ENCODE peak calls at places on chromosomes 12 and 14, in nine cellular contexts. One of them, this sample, is unnamed.

GRCh38 chr14:35370969-35371368 is 33.6 kb downstream of the NFKBIA start:
- DNase-seq in Caco-2: no peak
- DNase-seq in stomach: no peak
- DNase-seq in DND-41: no peak
- DNase-seq in CD4-positive, CD25-positive, alpha-beta regulatory T cell: no peak
- DNase-seq in foreskin fibroblast: no peak
- DNase-seq in MG63: no peak
- DNase-seq in K562: no peak
- DNase-seq in lower lobe of right lung: no peak
- DNase-seq in this sample: no peak

GRCh38 chr12:53102883-53103807 is at the start of gene SOAT2:
- DNase-seq in CD4-positive, CD25-positive, alpha-beta regulatory T cell: peak
- DNase-seq in stomach: no peak
- DNase-seq in DND-41: peak
- DNase-seq in lower lobe of right lung: no peak
- DNase-seq in MG63: no peak
- DNase-seq in Caco-2: peak
- DNase-seq in K562: peak
- DNase-seq in foreskin fibroblast: no peak
- DNase-seq in this sample: peak

GRCh38 chr14:76376001-76376404 is at the start of gene ESRRB:
- DNase-seq in MG63: no peak
- DNase-seq in Caco-2: no peak
- DNase-seq in DND-41: no peak
- DNase-seq in lower lobe of right lung: no peak
- DNase-seq in foreskin fibroblast: no peak
- DNase-seq in K562: no peak
- DNase-seq in CD4-positive, CD25-positive, alpha-beta regulatory T cell: no peak
- DNase-seq in stomach: no peak
- DNase-seq in this sample: no peak

GRCh38 chr14:50533314-50533705 is 941 bp upstream of the MAP4K5 start:
- DNase-seq in DND-41: no peak
- DNase-seq in MG63: no peak
- DNase-seq in stomach: no peak
- DNase-seq in K562: no peak
- DNase-seq in Caco-2: no peak
- DNase-seq in foreskin fibroblast: no peak
- DNase-seq in CD4-positive, CD25-positive, alpha-beta regulatory T cell: no peak
- DNase-seq in lower lobe of right lung: no peak
- DNase-seq in this sample: no peak

GRCh38 chr12:47803196-47803875 is 16.4 kb downstream of the HDAC7 start:
- DNase-seq in lower lobe of right lung: peak
- DNase-seq in foreskin fibroblast: no peak
- DNase-seq in MG63: no peak
- DNase-seq in stomach: no peak
- DNase-seq in K562: no peak
- DNase-seq in DND-41: no peak
- DNase-seq in Caco-2: no peak
- DNase-seq in CD4-positive, CD25-positive, alpha-beta regulatory T cell: no peak
- DNase-seq in this sample: no peak

GRCh38 chr12:124630791-124631313 is 63.4 kb upstream of the NCOR2 start:
- DNase-seq in CD4-positive, CD25-positive, alpha-beta regulatory T cell: no peak
- DNase-seq in foreskin fibroblast: no peak
- DNase-seq in stomach: no peak
- DNase-seq in K562: no peak
- DNase-seq in DND-41: no peak
- DNase-seq in Caco-2: no peak
- DNase-seq in lower lobe of right lung: no peak
- DNase-seq in MG63: no peak
- DNase-seq in this sample: no peak

GRCh38 chr14:71142375-71143038 is 235.2 kb downstream of the PCNX1 start:
- DNase-seq in K562: no peak
- DNase-seq in lower lobe of right lung: no peak
- DNase-seq in stomach: no peak
- DNase-seq in MG63: no peak
- DNase-seq in CD4-positive, CD25-positive, alpha-beta regulatory T cell: no peak
- DNase-seq in Caco-2: no peak
- DNase-seq in DND-41: peak
- DNase-seq in foreskin fibroblast: peak
- DNase-seq in this sample: no peak

GRCh38 chr14:94128216-94128839 is 1.1 kb downstream of the IFI27L2 start:
- DNase-seq in Caco-2: no peak
- DNase-seq in MG63: no peak
- DNase-seq in foreskin fibroblast: no peak
- DNase-seq in K562: no peak
- DNase-seq in stomach: peak
- DNase-seq in lower lobe of right lung: no peak
- DNase-seq in DND-41: no peak
- DNase-seq in CD4-positive, CD25-positive, alpha-beta regulatory T cell: no peak
- DNase-seq in this sample: no peak

GRCh38 chr12:93825926-93826599 is 148.9 kb downstream of the CRADD start:
- DNase-seq in K562: no peak
- DNase-seq in Caco-2: no peak
- DNase-seq in lower lobe of right lung: no peak
- DNase-seq in MG63: no peak
- DNase-seq in foreskin fibroblast: no peak
- DNase-seq in DND-41: no peak
- DNase-seq in stomach: no peak
- DNase-seq in CD4-positive, CD25-positive, alpha-beta regulatory T cell: no peak
- DNase-seq in this sample: no peak

GRCh38 chr14:52895000-52895399 is 55.9 kb downstream of the FERMT2 start:
- DNase-seq in DND-41: no peak
- DNase-seq in Caco-2: no peak
- DNase-seq in MG63: no peak
- DNase-seq in stomach: no peak
- DNase-seq in foreskin fibroblast: no peak
- DNase-seq in CD4-positive, CD25-positive, alpha-beta regulatory T cell: peak
- DNase-seq in lower lobe of right lung: no peak
- DNase-seq in K562: no peak
- DNase-seq in this sample: no peak

GRCh38 chr14:100531591-100532121 is 55.6 kb downstream of the BEGAIN start:
- DNase-seq in Caco-2: no peak
- DNase-seq in lower lobe of right lung: peak
- DNase-seq in MG63: no peak
- DNase-seq in DND-41: peak
- DNase-seq in foreskin fibroblast: no peak
- DNase-seq in stomach: peak
- DNase-seq in K562: no peak
- DNase-seq in CD4-positive, CD25-positive, alpha-beta regulatory T cell: no peak
- DNase-seq in this sample: peak

GRCh38 chr12:104573-105081 is 38.1 kb downstream of the IQSEC3 start:
- DNase-seq in foreskin fibroblast: no peak
- DNase-seq in K562: no peak
- DNase-seq in lower lobe of right lung: no peak
- DNase-seq in Caco-2: no peak
- DNase-seq in DND-41: peak
- DNase-seq in CD4-positive, CD25-positive, alpha-beta regulatory T cell: peak
- DNase-seq in MG63: no peak
- DNase-seq in stomach: no peak
- DNase-seq in this sample: no peak

GRCh38 chr14:95536036-95536577 is 1.3 kb downstream of the GLRX5 start:
- DNase-seq in CD4-positive, CD25-positive, alpha-beta regulatory T cell: no peak
- DNase-seq in DND-41: no peak
- DNase-seq in stomach: no peak
- DNase-seq in Caco-2: no peak
- DNase-seq in K562: no peak
- DNase-seq in MG63: no peak
- DNase-seq in foreskin fibroblast: no peak
- DNase-seq in lower lobe of right lung: no peak
- DNase-seq in this sample: no peak

GRCh38 chr14:97687944-97688625 is 890.9 kb downstream of the VRK1 start:
- DNase-seq in MG63: peak
- DNase-seq in K562: no peak
- DNase-seq in lower lobe of right lung: no peak
- DNase-seq in Caco-2: no peak
- DNase-seq in CD4-positive, CD25-positive, alpha-beta regulatory T cell: no peak
- DNase-seq in stomach: no peak
- DNase-seq in DND-41: no peak
- DNase-seq in foreskin fibroblast: peak
- DNase-seq in this sample: no peak

GRCh38 chr14:73003688-73004087 is 23.2 kb downstream of the ZFYVE1 start:
- DNase-seq in K562: no peak
- DNase-seq in Caco-2: no peak
- DNase-seq in stomach: no peak
- DNase-seq in foreskin fibroblast: no peak
- DNase-seq in MG63: no peak
- DNase-seq in DND-41: no peak
- DNase-seq in CD4-positive, CD25-positive, alpha-beta regulatory T cell: no peak
- DNase-seq in lower lobe of right lung: no peak
- DNase-seq in this sample: no peak

GRCh38 chr12:59678759-59679411 is 83.1 kb downstream of the SLC16A7 start:
- DNase-seq in lower lobe of right lung: no peak
- DNase-seq in CD4-positive, CD25-positive, alpha-beta regulatory T cell: no peak
- DNase-seq in MG63: no peak
- DNase-seq in DND-41: no peak
- DNase-seq in K562: no peak
- DNase-seq in Caco-2: no peak
- DNase-seq in stomach: no peak
- DNase-seq in foreskin fibroblast: no peak
- DNase-seq in this sample: no peak

GRCh38 chr14:101844752-101845151 is 83.2 kb downstream of the PPP2R5C start:
- DNase-seq in foreskin fibroblast: no peak
- DNase-seq in MG63: no peak
- DNase-seq in K562: no peak
- DNase-seq in DND-41: no peak
- DNase-seq in CD4-positive, CD25-positive, alpha-beta regulatory T cell: no peak
- DNase-seq in Caco-2: no peak
- DNase-seq in lower lobe of right lung: no peak
- DNase-seq in stomach: no peak
- DNase-seq in this sample: no peak

GRCh38 chr14:101843038-101843437 is 81.5 kb downstream of the PPP2R5C start:
- DNase-seq in foreskin fibroblast: no peak
- DNase-seq in stomach: no peak
- DNase-seq in CD4-positive, CD25-positive, alpha-beta regulatory T cell: no peak
- DNase-seq in lower lobe of right lung: no peak
- DNase-seq in MG63: no peak
- DNase-seq in DND-41: no peak
- DNase-seq in Caco-2: no peak
- DNase-seq in K562: no peak
- DNase-seq in this sample: no peak

GRCh38 chr14:101845496-101845895 is 84.0 kb downstream of the PPP2R5C start:
- DNase-seq in K562: no peak
- DNase-seq in MG63: no peak
- DNase-seq in foreskin fibroblast: no peak
- DNase-seq in Caco-2: no peak
- DNase-seq in lower lobe of right lung: no peak
- DNase-seq in DND-41: no peak
- DNase-seq in stomach: no peak
- DNase-seq in CD4-positive, CD25-positive, alpha-beta regulatory T cell: no peak
- DNase-seq in this sample: no peak

GRCh38 chr14:101844219-101844618 is 82.7 kb downstream of the PPP2R5C start:
- DNase-seq in MG63: no peak
- DNase-seq in stomach: no peak
- DNase-seq in lower lobe of right lung: no peak
- DNase-seq in DND-41: no peak
- DNase-seq in CD4-positive, CD25-positive, alpha-beta regulatory T cell: no peak
- DNase-seq in K562: no peak
- DNase-seq in foreskin fibroblast: no peak
- DNase-seq in Caco-2: no peak
- DNase-seq in this sample: no peak

DNA sequence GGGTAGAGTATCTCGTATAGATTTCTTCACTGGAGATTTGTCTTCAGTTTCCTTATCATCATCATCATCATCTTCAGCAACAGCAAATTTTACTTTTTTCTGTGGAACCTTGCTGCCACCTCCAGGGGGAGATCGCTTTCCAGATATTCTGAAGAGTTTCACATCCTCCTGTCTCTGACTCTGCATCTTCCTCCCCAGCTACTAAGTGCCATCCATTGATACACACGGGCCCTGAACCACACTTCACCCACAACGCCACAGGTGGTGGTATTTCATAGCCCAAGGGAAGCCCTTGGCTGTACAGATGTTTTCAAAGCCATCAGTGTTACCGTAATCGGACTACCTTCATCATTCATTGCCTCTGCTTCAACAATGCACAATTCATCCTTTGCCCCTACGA is 82.2 kb downstream of the PPP2R5C start:
- DNase-seq in CD4-positive, CD25-positive, alpha-beta regulatory T cell: peak
- DNase-seq in DND-41: peak
- DNase-seq in Caco-2: no peak
- DNase-seq in foreskin fibroblast: no peak
- DNase-seq in K562: no peak
- DNase-seq in stomach: no peak
- DNase-seq in MG63: no peak
- DNase-seq in lower lobe of right lung: no peak
- DNase-seq in this sample: peak
- H3K4me3 ChIP-seq in CD4-positive, CD25-positive, alpha-beta regulatory T cell: peak
- H3K4me3 ChIP-seq in DND-41: no peak
- H3K4me3 ChIP-seq in Caco-2: no peak
- H3K4me3 ChIP-seq in foreskin fibroblast: no peak
- H3K4me3 ChIP-seq in K562: no peak
- H3K4me3 ChIP-seq in stomach: no peak
- H3K4me3 ChIP-seq in MG63: no peak
- H3K4me3 ChIP-seq in lower lobe of right lung: no peak
- H3K4me3 ChIP-seq in this sample: no peak

GRCh38 chr12:89160716-89161123 is 191.6 kb downstream of the DUSP6 start:
- DNase-seq in MG63: peak
- DNase-seq in Caco-2: no peak
- DNase-seq in foreskin fibroblast: peak
- DNase-seq in K562: no peak
- DNase-seq in lower lobe of right lung: peak
- DNase-seq in DND-41: no peak
- DNase-seq in CD4-positive, CD25-positive, alpha-beta regulatory T cell: no peak
- DNase-seq in stomach: no peak
- DNase-seq in this sample: no peak
- H3K4me3 ChIP-seq in MG63: no peak
- H3K4me3 ChIP-seq in Caco-2: no peak
- H3K4me3 ChIP-seq in foreskin fibroblast: no peak
- H3K4me3 ChIP-seq in K562: no peak
- H3K4me3 ChIP-seq in lower lobe of right lung: no peak
- H3K4me3 ChIP-seq in DND-41: no peak
- H3K4me3 ChIP-seq in CD4-positive, CD25-positive, alpha-beta regulatory T cell: no peak
- H3K4me3 ChIP-seq in stomach: no peak
- H3K4me3 ChIP-seq in this sample: no peak

GRCh38 chr12:49511410-49511809 is 27.4 kb upstream of the KCNH3 start:
- DNase-seq in lower lobe of right lung: no peak
- DNase-seq in DND-41: no peak
- DNase-seq in Caco-2: no peak
- DNase-seq in K562: no peak
- DNase-seq in foreskin fibroblast: no peak
- DNase-seq in MG63: no peak
- DNase-seq in CD4-positive, CD25-positive, alpha-beta regulatory T cell: no peak
- DNase-seq in stomach: no peak
- DNase-seq in this sample: no peak
- H3K4me3 ChIP-seq in lower lobe of right lung: no peak
- H3K4me3 ChIP-seq in DND-41: no peak
- H3K4me3 ChIP-seq in Caco-2: no peak
- H3K4me3 ChIP-seq in K562: no peak
- H3K4me3 ChIP-seq in foreskin fibroblast: no peak
- H3K4me3 ChIP-seq in MG63: no peak
- H3K4me3 ChIP-seq in CD4-positive, CD25-positive, alpha-beta regulatory T cell: no peak
- H3K4me3 ChIP-seq in stomach: no peak
- H3K4me3 ChIP-seq in this sample: no peak

DNA sequence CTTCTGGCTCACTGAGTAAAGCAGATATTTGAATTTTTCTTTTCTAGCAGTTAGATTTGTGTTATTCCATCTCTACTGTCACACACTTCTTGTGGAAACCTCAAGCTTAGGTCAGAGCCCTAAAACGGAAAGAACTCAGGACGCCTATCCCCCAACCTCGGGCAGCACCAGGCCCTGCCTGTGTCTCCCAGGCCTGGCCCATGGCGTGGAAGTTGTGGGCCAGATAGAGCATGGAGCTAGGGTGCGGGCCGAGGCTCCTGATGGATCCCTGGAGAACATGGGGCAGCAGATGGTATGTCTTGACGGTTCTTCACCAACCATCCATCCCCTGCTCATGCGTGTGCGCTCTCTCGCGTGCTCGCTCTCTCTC is 20.6 kb downstream of the P2RX4 start:
- DNase-seq in stomach: no peak
- DNase-seq in Caco-2: no peak
- DNase-seq in lower lobe of right lung: no peak
- DNase-seq in foreskin fibroblast: no peak
- DNase-seq in MG63: no peak
- DNase-seq in CD4-positive, CD25-positive, alpha-beta regulatory T cell: no peak
- DNase-seq in DND-41: no peak
- DNase-seq in K562: no peak
- DNase-seq in this sample: no peak
- H3K4me3 ChIP-seq in stomach: no peak
- H3K4me3 ChIP-seq in Caco-2: no peak
- H3K4me3 ChIP-seq in lower lobe of right lung: no peak
- H3K4me3 ChIP-seq in foreskin fibroblast: no peak
- H3K4me3 ChIP-seq in MG63: no peak
- H3K4me3 ChIP-seq in CD4-positive, CD25-positive, alpha-beta regulatory T cell: no peak
- H3K4me3 ChIP-seq in DND-41: no peak
- H3K4me3 ChIP-seq in K562: no peak
- H3K4me3 ChIP-seq in this sample: no peak

This sample was measured in CD8-positive, alpha-beta T cell.